ENCODE peak calls at places on chromosomes 5 and 9, in ten cellular contexts. One of them, this sample, is unnamed.

GRCh38 chr9:136499935-136500910 is 17.4 kb upstream of the SEC16A start:
- DNase-seq in ovary: no peak
- DNase-seq in adrenal gland: no peak
- DNase-seq in uterus: no peak
- DNase-seq in IMR-90: no peak
- DNase-seq in H1: no peak
- DNase-seq in A549: no peak
- DNase-seq in thyroid gland: no peak
- DNase-seq in GM12891: no peak
- DNase-seq in Peyer's patch: no peak
- DNase-seq in this sample: no peak

GRCh38 chr9:126499005-126499910 is 114.5 kb upstream of the LMX1B start:
- DNase-seq in adrenal gland: no peak
- DNase-seq in GM12891: peak
- DNase-seq in A549: peak
- DNase-seq in thyroid gland: peak
- DNase-seq in uterus: peak
- DNase-seq in Peyer's patch: no peak
- DNase-seq in ovary: no peak
- DNase-seq in H1: peak
- DNase-seq in IMR-90: peak
- DNase-seq in this sample: peak

GRCh38 chr5:72955143-72955767 is 586 bp upstream of the FCHO2 start:
- DNase-seq in uterus: peak
- DNase-seq in ovary: peak
- DNase-seq in GM12891: no peak
- DNase-seq in H1: no peak
- DNase-seq in IMR-90: no peak
- DNase-seq in Peyer's patch: no peak
- DNase-seq in thyroid gland: no peak
- DNase-seq in A549: no peak
- DNase-seq in adrenal gland: peak
- DNase-seq in this sample: peak

GRCh38 chr9:134800791-134801339 is 79.7 kb upstream of the FCN2 start:
- DNase-seq in Peyer's patch: no peak
- DNase-seq in thyroid gland: no peak
- DNase-seq in uterus: peak
- DNase-seq in H1: no peak
- DNase-seq in A549: no peak
- DNase-seq in GM12891: no peak
- DNase-seq in IMR-90: no peak
- DNase-seq in ovary: peak
- DNase-seq in adrenal gland: no peak
- DNase-seq in this sample: no peak

GRCh38 chr9:126502417-126503332 is 111.1 kb upstream of the LMX1B start:
- DNase-seq in H1: no peak
- DNase-seq in IMR-90: no peak
- DNase-seq in thyroid gland: no peak
- DNase-seq in GM12891: no peak
- DNase-seq in A549: no peak
- DNase-seq in ovary: no peak
- DNase-seq in uterus: no peak
- DNase-seq in adrenal gland: no peak
- DNase-seq in Peyer's patch: no peak
- DNase-seq in this sample: peak

GRCh38 chr5:134837530-134838181 is 8.1 kb upstream of the C5orf24 start:
- DNase-seq in Peyer's patch: no peak
- DNase-seq in uterus: no peak
- DNase-seq in A549: no peak
- DNase-seq in ovary: no peak
- DNase-seq in IMR-90: peak
- DNase-seq in adrenal gland: peak
- DNase-seq in GM12891: no peak
- DNase-seq in H1: no peak
- DNase-seq in thyroid gland: no peak
- DNase-seq in this sample: no peak

GRCh38 chr9:114055061-114055460 is 23.0 kb downstream of the AMBP start:
- DNase-seq in GM12891: no peak
- DNase-seq in thyroid gland: no peak
- DNase-seq in Peyer's patch: peak
- DNase-seq in IMR-90: no peak
- DNase-seq in H1: peak
- DNase-seq in ovary: no peak
- DNase-seq in uterus: no peak
- DNase-seq in adrenal gland: no peak
- DNase-seq in A549: no peak
- DNase-seq in this sample: no peak

GRCh38 chr5:125134216-125135081 is 388.0 kb upstream of the ZNF608 start:
- DNase-seq in GM12891: no peak
- DNase-seq in Peyer's patch: no peak
- DNase-seq in A549: peak
- DNase-seq in thyroid gland: no peak
- DNase-seq in IMR-90: peak
- DNase-seq in ovary: no peak
- DNase-seq in adrenal gland: no peak
- DNase-seq in uterus: no peak
- DNase-seq in H1: no peak
- DNase-seq in this sample: no peak

GRCh38 chr5:14036947-14037346 is 92.5 kb upstream of the DNAH5 start:
- DNase-seq in ovary: no peak
- DNase-seq in thyroid gland: no peak
- DNase-seq in uterus: no peak
- DNase-seq in A549: no peak
- DNase-seq in adrenal gland: no peak
- DNase-seq in GM12891: no peak
- DNase-seq in H1: no peak
- DNase-seq in IMR-90: peak
- DNase-seq in Peyer's patch: no peak
- DNase-seq in this sample: no peak

GRCh38 chr9:85605905-85606304 is 135.8 kb downstream of the AGTPBP1 start:
- DNase-seq in IMR-90: no peak
- DNase-seq in GM12891: no peak
- DNase-seq in Peyer's patch: no peak
- DNase-seq in A549: no peak
- DNase-seq in thyroid gland: no peak
- DNase-seq in H1: no peak
- DNase-seq in ovary: no peak
- DNase-seq in adrenal gland: no peak
- DNase-seq in uterus: no peak
- DNase-seq in this sample: no peak

GRCh38 chr9:131236161-131236560 is 40.1 kb downstream of the FAM78A start:
- DNase-seq in GM12891: no peak
- DNase-seq in ovary: no peak
- DNase-seq in thyroid gland: no peak
- DNase-seq in uterus: no peak
- DNase-seq in H1: no peak
- DNase-seq in Peyer's patch: no peak
- DNase-seq in IMR-90: no peak
- DNase-seq in A549: no peak
- DNase-seq in adrenal gland: no peak
- DNase-seq in this sample: no peak

GRCh38 chr9:108549184-108549583 is 306.6 kb downstream of the ACTL7B start:
- DNase-seq in IMR-90: peak
- DNase-seq in adrenal gland: no peak
- DNase-seq in ovary: no peak
- DNase-seq in A549: peak
- DNase-seq in GM12891: no peak
- DNase-seq in Peyer's patch: no peak
- DNase-seq in uterus: no peak
- DNase-seq in thyroid gland: no peak
- DNase-seq in H1: no peak
- DNase-seq in this sample: no peak

GRCh38 chr9:128244443-128245226 is 31.2 kb downstream of the GOLGA2 start:
- DNase-seq in Peyer's patch: peak
- DNase-seq in adrenal gland: peak
- DNase-seq in IMR-90: peak
- DNase-seq in thyroid gland: peak
- DNase-seq in uterus: peak
- DNase-seq in ovary: peak
- DNase-seq in A549: no peak
- DNase-seq in H1: no peak
- DNase-seq in GM12891: no peak
- DNase-seq in this sample: no peak

GRCh38 chr9:21473236-21473635 is 8.9 kb downstream of the IFNE start:
- DNase-seq in adrenal gland: no peak
- DNase-seq in Peyer's patch: no peak
- DNase-seq in A549: no peak
- DNase-seq in thyroid gland: no peak
- DNase-seq in uterus: no peak
- DNase-seq in IMR-90: no peak
- DNase-seq in ovary: no peak
- DNase-seq in H1: no peak
- DNase-seq in GM12891: no peak
- DNase-seq in this sample: no peak

GRCh38 chr5:43523662-43524072 is 8.7 kb upstream of the C5orf34 start:
- DNase-seq in GM12891: no peak
- DNase-seq in adrenal gland: no peak
- DNase-seq in H1: no peak
- DNase-seq in Peyer's patch: no peak
- DNase-seq in A549: no peak
- DNase-seq in thyroid gland: no peak
- DNase-seq in ovary: no peak
- DNase-seq in IMR-90: no peak
- DNase-seq in uterus: no peak
- DNase-seq in this sample: no peak

GRCh38 chr5:36389245-36389644 is 87.5 kb upstream of the RANBP3L start:
- DNase-seq in ovary: no peak
- DNase-seq in uterus: no peak
- DNase-seq in thyroid gland: no peak
- DNase-seq in adrenal gland: peak
- DNase-seq in IMR-90: no peak
- DNase-seq in Peyer's patch: no peak
- DNase-seq in GM12891: no peak
- DNase-seq in H1: no peak
- DNase-seq in A549: no peak
- DNase-seq in this sample: no peak

GRCh38 chr5:147530801-147531389 is 21.0 kb upstream of the DPYSL3 start:
- DNase-seq in H1: no peak
- DNase-seq in uterus: no peak
- DNase-seq in A549: peak
- DNase-seq in Peyer's patch: no peak
- DNase-seq in thyroid gland: no peak
- DNase-seq in ovary: no peak
- DNase-seq in GM12891: no peak
- DNase-seq in adrenal gland: peak
- DNase-seq in IMR-90: peak
- DNase-seq in this sample: peak

GRCh38 chr5:74595143-74595915 is 45.2 kb downstream of the ENC1 start:
- DNase-seq in adrenal gland: no peak
- DNase-seq in ovary: no peak
- DNase-seq in thyroid gland: no peak
- DNase-seq in A549: peak
- DNase-seq in H1: no peak
- DNase-seq in IMR-90: peak
- DNase-seq in uterus: no peak
- DNase-seq in GM12891: no peak
- DNase-seq in Peyer's patch: no peak
- DNase-seq in this sample: no peak

GRCh38 chr5:38556115-38556598 is 289 bp downstream of the LIFR start:
- DNase-seq in uterus: no peak
- DNase-seq in GM12891: no peak
- DNase-seq in IMR-90: no peak
- DNase-seq in ovary: no peak
- DNase-seq in A549: no peak
- DNase-seq in thyroid gland: peak
- DNase-seq in Peyer's patch: no peak
- DNase-seq in adrenal gland: peak
- DNase-seq in H1: peak
- DNase-seq in this sample: peak

GRCh38 chr5:78594946-78595921 is 53.3 kb downstream of the LHFPL2 start:
- DNase-seq in thyroid gland: peak
- DNase-seq in adrenal gland: peak
- DNase-seq in H1: no peak
- DNase-seq in ovary: peak
- DNase-seq in uterus: peak
- DNase-seq in A549: peak
- DNase-seq in Peyer's patch: no peak
- DNase-seq in IMR-90: peak
- DNase-seq in GM12891: no peak
- DNase-seq in this sample: peak

GRCh38 chr5:56429110-56429561 is 196.0 kb upstream of the ANKRD55 start:
- DNase-seq in H1: no peak
- DNase-seq in A549: peak
- DNase-seq in Peyer's patch: no peak
- DNase-seq in GM12891: no peak
- DNase-seq in ovary: no peak
- DNase-seq in thyroid gland: peak
- DNase-seq in uterus: no peak
- DNase-seq in IMR-90: no peak
- DNase-seq in adrenal gland: peak
- DNase-seq in this sample: no peak

GRCh38 chr5:33637011-33637410 is 196.2 kb downstream of the TARS1 start:
- DNase-seq in adrenal gland: no peak
- DNase-seq in IMR-90: no peak
- DNase-seq in GM12891: no peak
- DNase-seq in Peyer's patch: no peak
- DNase-seq in thyroid gland: no peak
- DNase-seq in ovary: no peak
- DNase-seq in A549: no peak
- DNase-seq in H1: no peak
- DNase-seq in uterus: no peak
- DNase-seq in this sample: no peak
- TF ChIP-seq POLR2A in adrenal gland: no peak
- TF ChIP-seq POLR2A in IMR-90: no peak
- TF ChIP-seq POLR2A in GM12891: no peak
- TF ChIP-seq POLR2A in Peyer's patch: no peak
- TF ChIP-seq POLR2A in thyroid gland: no peak
- TF ChIP-seq POLR2A in ovary: no peak
- TF ChIP-seq POLR2A in A549: no peak
- TF ChIP-seq POLR2A in H1: no peak
- TF ChIP-seq POLR2A in uterus: no peak
- TF ChIP-seq POLR2A in this sample: no peak

GRCh38 chr9:132639322-132639721 is 30.5 kb downstream of the DDX31 start:
- DNase-seq in H1: no peak
- DNase-seq in IMR-90: no peak
- DNase-seq in uterus: no peak
- DNase-seq in ovary: no peak
- DNase-seq in Peyer's patch: no peak
- DNase-seq in A549: no peak
- DNase-seq in GM12891: no peak
- DNase-seq in thyroid gland: no peak
- DNase-seq in adrenal gland: no peak
- DNase-seq in this sample: no peak
- TF ChIP-seq POLR2A in H1: no peak
- TF ChIP-seq POLR2A in IMR-90: no peak
- TF ChIP-seq POLR2A in uterus: no peak
- TF ChIP-seq POLR2A in ovary: no peak
- TF ChIP-seq POLR2A in Peyer's patch: no peak
- TF ChIP-seq POLR2A in A549: no peak
- TF ChIP-seq POLR2A in GM12891: no peak
- TF ChIP-seq POLR2A in thyroid gland: no peak
- TF ChIP-seq POLR2A in adrenal gland: no peak
- TF ChIP-seq POLR2A in this sample: no peak

GRCh38 chr5:69234457-69235268 is at the start of gene CDK7:
- DNase-seq in ovary: peak
- DNase-seq in H1: peak
- DNase-seq in adrenal gland: peak
- DNase-seq in IMR-90: peak
- DNase-seq in A549: peak
- DNase-seq in GM12891: peak
- DNase-seq in thyroid gland: peak
- DNase-seq in Peyer's patch: peak
- DNase-seq in uterus: peak
- DNase-seq in this sample: peak
- TF ChIP-seq POLR2A in ovary: no peak
- TF ChIP-seq POLR2A in H1: peak
- TF ChIP-seq POLR2A in adrenal gland: no peak
- TF ChIP-seq POLR2A in IMR-90: peak
- TF ChIP-seq POLR2A in A549: peak
- TF ChIP-seq POLR2A in GM12891: peak
- TF ChIP-seq POLR2A in thyroid gland: no peak
- TF ChIP-seq POLR2A in Peyer's patch: peak
- TF ChIP-seq POLR2A in uterus: peak
- TF ChIP-seq POLR2A in this sample: peak

GRCh38 chr9:129836342-129837007 is 1.2 kb downstream of the USP20 start:
- DNase-seq in uterus: no peak
- DNase-seq in IMR-90: no peak
- DNase-seq in H1: no peak
- DNase-seq in ovary: no peak
- DNase-seq in Peyer's patch: peak
- DNase-seq in adrenal gland: no peak
- DNase-seq in GM12891: no peak
- DNase-seq in A549: no peak
- DNase-seq in thyroid gland: no peak
- DNase-seq in this sample: no peak
- TF ChIP-seq POLR2A in uterus: no peak
- TF ChIP-seq POLR2A in IMR-90: no peak
- TF ChIP-seq POLR2A in H1: no peak
- TF ChIP-seq POLR2A in ovary: no peak
- TF ChIP-seq POLR2A in Peyer's patch: no peak
- TF ChIP-seq POLR2A in adrenal gland: no peak
- TF ChIP-seq POLR2A in GM12891: no peak
- TF ChIP-seq POLR2A in A549: no peak
- TF ChIP-seq POLR2A in thyroid gland: no peak
- TF ChIP-seq POLR2A in this sample: no peak

This sample was measured in H54.